ENCODE peak calls at places on chromosomes 1 and 21, in seven cellular contexts. Q, W, A, Z, G, R and S are unnamed samples.

GRCh38 chr21:35909456-35910178 is 150.7 kb downstream of the SETD4 start:
- DNase-seq in Q (no peak), W (no peak), A (no peak), Z (peak), G (no peak), R (no peak), S (no peak)

GRCh38 chr1:10738125-10738746 is 58.2 kb downstream of the CASZ1 start:
- DNase-seq in Q (no peak), W (no peak), A (no peak), Z (no peak), G (peak), R (no peak), S (no peak)

GRCh38 chr1:111747282-111747734 is 8.1 kb upstream of the INKA2 start:
- DNase-seq in Q (no peak), W (peak), A (peak), Z (peak), G (no peak), R (peak), S (peak)

GRCh38 chr1:37261129-37261528 is 213.3 kb upstream of the ZC3H12A start:
- DNase-seq in Q (no peak), W (no peak), A (no peak), Z (no peak), G (no peak), R (no peak), S (no peak)

GRCh38 chr1:17218939-17219338 is 14.0 kb downstream of the PADI1 start:
- DNase-seq in Q (no peak), W (no peak), A (no peak), Z (no peak), G (no peak), R (no peak), S (no peak)

GRCh38 chr21:39696620-39697019 is 48.4 kb upstream of the IGSF5 start:
- DNase-seq in Q (peak), W (no peak), A (no peak), Z (peak), G (no peak), R (no peak), S (peak)

GRCh38 chr1:209040351-209040750 is 543.2 kb upstream of the CAMK1G start:
- DNase-seq in Q (no peak), W (no peak), A (no peak), Z (peak), G (no peak), R (no peak), S (peak)

GRCh38 chr1:228366062-228366850 is 40.4 kb downstream of the TRIM11 start:
- DNase-seq in Q (peak), W (no peak), A (no peak), Z (no peak), G (peak), R (no peak), S (no peak)

GRCh38 chr1:48190893-48191292 is 31.6 kb upstream of the SLC5A9 start:
- DNase-seq in Q (no peak), W (no peak), A (no peak), Z (no peak), G (no peak), R (no peak), S (no peak)

GRCh38 chr1:30758785-30759380 is 1.3 kb upstream of the LAPTM5 start:
- DNase-seq in Q (no peak), W (no peak), A (peak), Z (peak), G (peak), R (peak), S (peak)

GRCh38 chr1:6831368-6831767 is 46.1 kb downstream of the CAMTA1 start:
- DNase-seq in Q (no peak), W (no peak), A (no peak), Z (no peak), G (no peak), R (no peak), S (no peak)

GRCh38 chr1:178544531-178544930 is 31.6 kb downstream of the TEX35 start:
- DNase-seq in Q (no peak), W (no peak), A (no peak), Z (no peak), G (no peak), R (no peak), S (no peak)

GRCh38 chr1:61237659-61238370 is 155.5 kb downstream of the NFIA start:
- DNase-seq in Q (no peak), W (no peak), A (no peak), Z (no peak), G (no peak), R (no peak), S (no peak)

GRCh38 chr1:75719810-75720209 is 4.7 kb upstream of the ACADM start:
- DNase-seq in Q (no peak), W (no peak), A (no peak), Z (no peak), G (no peak), R (no peak), S (no peak)

GRCh38 chr1:215567491-215568286 is 585 bp downstream of the KCTD3 start:
- DNase-seq in Q (peak), W (no peak), A (peak), Z (peak), G (peak), R (peak), S (peak)

GRCh38 chr1:17239420-17239819 is 9.5 kb upstream of the PADI3 start:
- DNase-seq in Q (no peak), W (no peak), A (peak), Z (peak), G (no peak), R (peak), S (peak)

GRCh38 chr1:26848947-26849774 is 13.8 kb upstream of the SFN start:
- DNase-seq in Q (peak), W (peak), A (peak), Z (peak), G (peak), R (no peak), S (peak)

DNA sequence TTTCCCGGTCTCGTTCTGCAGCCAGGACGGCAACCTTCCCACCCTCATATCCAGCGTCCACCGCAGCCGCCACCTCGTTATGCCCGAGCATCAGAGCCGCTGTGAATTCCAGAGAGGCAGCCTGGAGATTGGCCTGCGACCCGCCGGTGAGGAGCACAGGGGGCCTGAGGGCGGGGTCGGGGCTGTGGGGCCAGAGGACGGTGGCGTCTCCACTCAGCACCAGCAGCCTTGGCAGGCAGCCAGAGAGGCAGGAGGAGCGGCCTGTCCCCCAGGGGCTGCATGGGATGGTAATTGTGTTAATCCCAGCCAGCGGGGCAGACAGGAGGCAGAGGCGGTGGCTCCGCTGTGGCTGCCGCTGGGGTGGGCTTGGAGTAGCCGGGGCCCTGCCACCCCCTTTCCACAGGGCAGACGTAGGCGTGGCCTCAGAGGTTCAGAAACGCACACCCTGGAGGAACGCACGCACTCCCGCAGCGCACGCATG is 12.1 kb downstream of the SAMD11 start:
- DNase-seq in Q (no peak), W (no peak), A (no peak), Z (no peak), G (no peak), R (peak), S (no peak)
- H3K4me3 ChIP-seq in Q (no peak), W (no peak), A (no peak), Z (no peak), G (no peak), R (peak), S (no peak)

GRCh38 chr1:77516106-77516505 is 166.4 kb downstream of the ZZZ3 start:
- DNase-seq in Q (no peak), W (no peak), A (no peak), Z (no peak), G (no peak), R (no peak), S (no peak)
- H3K4me3 ChIP-seq in Q (no peak), W (no peak), A (no peak), Z (no peak), G (no peak), R (no peak), S (no peak)

DNA sequence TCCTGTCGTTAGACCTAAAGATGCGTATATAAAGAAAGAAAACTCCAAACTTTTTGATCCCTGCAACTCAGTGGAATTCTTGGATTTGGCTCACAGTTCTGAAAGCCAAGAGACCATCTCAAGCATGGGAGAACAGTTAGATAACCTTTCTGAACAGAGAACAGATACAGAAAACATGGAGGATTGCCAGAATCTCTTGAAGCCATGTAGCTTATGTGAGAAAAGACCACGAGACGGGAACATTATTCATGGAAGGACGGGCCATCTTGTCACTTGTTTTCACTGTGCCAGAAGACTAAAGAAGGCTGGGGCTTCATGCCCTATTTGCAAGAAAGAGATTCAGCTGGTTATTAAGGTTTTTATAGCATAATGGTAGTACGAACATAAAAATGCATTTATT is 33.1 kb downstream of the MDM4 start:
- DNase-seq in Q (no peak), W (no peak), A (no peak), Z (no peak), G (no peak), R (no peak), S (no peak)
- H3K4me3 ChIP-seq in Q (no peak), W (no peak), A (no peak), Z (no peak), G (no peak), R (no peak), S (no peak)

DNA sequence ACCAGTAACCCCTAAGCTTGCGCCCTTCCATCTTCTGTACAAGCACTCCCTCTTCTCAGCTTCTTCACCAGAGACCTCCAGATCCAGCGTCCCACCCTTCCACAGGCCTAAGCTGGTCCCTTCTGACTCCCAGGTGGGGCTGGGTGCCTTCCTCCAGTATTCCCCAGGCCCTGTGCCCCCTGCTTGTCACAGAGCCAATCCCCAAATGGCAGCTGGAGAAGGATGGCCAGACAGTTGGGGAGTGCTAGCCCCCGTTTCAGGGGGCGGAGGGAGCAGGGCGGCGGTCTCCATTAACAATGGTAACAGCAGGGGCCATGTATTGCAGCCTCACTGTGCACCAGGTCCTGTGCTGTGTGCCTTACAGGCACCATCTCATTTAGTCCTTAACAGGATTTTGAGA is 85.7 kb downstream of the KCNN3 start:
- DNase-seq in Q (peak), W (no peak), A (no peak), Z (no peak), G (no peak), R (no peak), S (no peak)
- H3K4me3 ChIP-seq in Q (no peak), W (no peak), A (no peak), Z (no peak), G (no peak), R (no peak), S (no peak)

GRCh38 chr1:50857702-50858101 is 102.4 kb downstream of the FAF1 start:
- DNase-seq in Q (no peak), W (no peak), A (no peak), Z (no peak), G (no peak), R (no peak), S (no peak)

GRCh38 chr1:50851034-50851433 is 109.0 kb downstream of the FAF1 start:
- DNase-seq in Q (no peak), W (no peak), A (no peak), Z (no peak), G (no peak), R (no peak), S (no peak)

GRCh38 chr1:50853325-50853724 is 106.7 kb downstream of the FAF1 start:
- DNase-seq in Q (no peak), W (no peak), A (no peak), Z (no peak), G (no peak), R (no peak), S (no peak)

GRCh38 chr1:50851466-50851865 is 108.6 kb downstream of the FAF1 start:
- DNase-seq in Q (no peak), W (no peak), A (no peak), Z (no peak), G (no peak), R (no peak), S (no peak)

DNA sequence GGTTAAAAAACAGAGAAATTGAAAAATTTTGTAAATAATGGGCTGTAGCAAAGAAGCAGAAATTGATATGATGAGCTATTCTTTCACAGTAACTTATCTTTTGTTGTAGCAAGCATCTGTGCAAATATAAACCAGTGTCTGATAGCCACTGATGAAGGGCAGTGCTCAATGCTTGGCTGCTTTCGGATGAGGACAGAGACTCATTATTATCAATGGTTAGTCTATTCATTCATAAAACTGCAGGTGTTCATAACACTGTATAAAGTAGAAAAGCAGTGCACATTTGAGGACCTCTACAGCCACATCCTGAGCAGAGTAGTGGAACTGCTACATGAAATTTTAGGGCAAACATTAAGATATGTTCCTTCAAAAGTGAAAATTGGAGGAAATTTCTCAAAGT is 107.2 kb downstream of the FAF1 start:
- DNase-seq in Q (no peak), W (no peak), A (no peak), Z (no peak), G (no peak), R (no peak), S (no peak)
- H3K4me3 ChIP-seq in Q (no peak), W (no peak), A (no peak), Z (no peak), G (peak), R (no peak), S (no peak)

GRCh38 chr21:43712268-43712942 is 6.5 kb upstream of the PDXK start:
- DNase-seq in Q (peak), W (peak), A (peak), Z (peak), G (peak), R (no peak), S (no peak)
- H3K4me3 ChIP-seq in Q (no peak), W (no peak), A (peak), Z (no peak), G (no peak), R (no peak), S (no peak)

GRCh38 chr1:101938681-101939080 is 58.0 kb downstream of the OLFM3 start:
- DNase-seq in Q (no peak), W (no peak), A (no peak), Z (no peak), G (no peak), R (no peak), S (no peak)
- H3K4me3 ChIP-seq in Q (no peak), W (no peak), A (no peak), Z (no peak), G (no peak), R (no peak), S (no peak)

GRCh38 chr1:186945146-186945545 is 116.4 kb downstream of the PLA2G4A start:
- DNase-seq in Q (no peak), W (no peak), A (no peak), Z (no peak), G (no peak), R (no peak), S (no peak)
- H3K4me3 ChIP-seq in Q (no peak), W (no peak), A (no peak), Z (no peak), G (no peak), R (no peak), S (no peak)

DNA sequence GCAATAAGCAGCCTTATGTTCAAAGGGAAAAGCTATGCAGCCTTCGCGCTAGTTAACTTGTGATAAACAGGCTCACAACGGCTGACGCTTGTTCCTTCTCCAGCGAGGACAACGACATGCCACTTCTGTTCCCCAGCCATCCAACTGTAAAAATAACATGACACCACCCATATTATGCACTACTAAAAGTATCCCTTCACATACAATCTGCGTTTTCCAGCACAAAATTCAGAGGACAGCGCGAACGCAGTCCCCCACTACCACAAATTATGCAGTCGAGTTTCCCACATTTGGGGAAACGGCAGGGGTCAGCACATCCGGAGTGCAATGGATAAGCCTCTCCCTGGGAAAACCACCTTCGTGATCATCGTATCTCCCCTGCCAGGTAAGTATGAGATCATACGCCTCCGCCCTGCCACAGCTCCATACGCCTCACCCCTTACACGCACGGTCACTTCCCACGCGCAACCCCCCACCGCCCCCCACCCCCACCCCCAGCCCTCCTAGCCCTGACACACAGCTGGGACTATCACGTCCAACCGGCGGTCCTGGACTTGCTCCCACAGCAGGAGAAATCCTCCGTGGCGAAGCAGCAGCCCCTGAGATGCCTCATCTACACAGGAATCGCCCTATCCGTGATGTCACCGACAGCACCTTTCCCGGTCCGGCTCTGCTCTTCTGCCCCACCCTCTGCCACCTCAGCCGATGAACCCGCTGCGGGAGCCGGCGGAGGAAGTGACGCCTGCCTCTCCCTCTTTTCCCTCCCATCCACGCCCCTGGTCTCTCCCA is 120.8 kb downstream of the PPIAL4G start:
- DNase-seq in Q (no peak), W (no peak), A (no peak), Z (peak), G (no peak), R (no peak), S (peak)
- H3K4me3 ChIP-seq in Q (no peak), W (no peak), A (no peak), Z (no peak), G (no peak), R (no peak), S (peak)

DNA sequence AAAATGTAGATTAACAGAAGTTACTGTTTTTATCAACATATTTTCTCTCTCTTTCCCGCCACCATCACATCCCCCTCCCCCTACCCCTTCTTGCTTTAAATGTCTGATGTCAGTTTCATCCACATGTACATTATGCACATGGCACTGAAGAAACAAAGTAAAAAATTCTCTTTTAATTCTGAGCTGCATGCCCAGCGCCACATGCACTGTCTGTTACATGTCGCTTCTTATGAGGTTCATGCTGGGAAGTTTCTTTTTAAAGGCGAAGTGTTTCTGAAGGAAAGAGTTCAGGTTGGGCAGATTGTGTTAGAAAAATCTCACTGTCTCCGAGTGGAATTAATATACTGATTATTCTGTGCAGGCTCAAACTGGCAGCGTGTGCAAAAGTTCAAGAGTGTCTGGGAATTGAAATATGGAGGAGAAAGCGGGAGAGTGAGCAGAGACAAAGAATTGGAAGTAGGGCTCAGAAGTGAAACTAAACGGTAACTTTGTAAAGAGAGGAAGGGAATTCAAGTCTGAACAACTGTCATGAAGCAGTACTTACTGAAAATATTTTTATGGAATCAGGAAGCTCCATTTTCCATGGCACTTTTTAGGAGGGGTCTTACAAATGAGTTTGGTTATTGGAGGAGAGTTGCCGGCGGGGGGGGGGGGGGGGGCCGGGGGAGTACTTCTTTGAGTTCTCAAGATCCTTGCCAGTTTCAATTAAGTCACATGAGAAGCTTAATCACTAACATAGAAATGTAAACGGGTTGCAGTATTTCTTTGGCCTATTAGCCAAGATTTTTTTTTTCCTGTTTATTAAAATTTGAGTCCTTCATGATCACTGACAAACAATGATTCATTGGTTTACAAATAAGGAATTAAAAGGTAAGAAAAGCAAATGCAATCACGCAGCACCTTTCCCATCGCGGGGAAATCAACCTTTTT is 217.7 kb downstream of the SDCCAG8 start:
- DNase-seq in Q (no peak), W (no peak), A (no peak), Z (peak), G (no peak), R (peak), S (peak)
- H3K4me3 ChIP-seq in Q (peak), W (no peak), A (no peak), Z (peak), G (peak), R (peak), S (peak)